ENCODE peak calls at places on chromosomes 11 and 22, in five cellular contexts. One of them, this sample, is unnamed.

GRCh38 chr11:2432171-2432621 is 12.1 kb downstream of the TRPM5 start:
- DNase-seq in H1: no peak
- DNase-seq in GM12878: no peak
- DNase-seq in K562: no peak
- DNase-seq in HepG2: no peak
- DNase-seq in this sample: no peak

GRCh38 chr11:134360050-134360835 is 28.5 kb downstream of the GLB1L2 start:
- DNase-seq in H1: peak
- DNase-seq in GM12878: no peak
- DNase-seq in K562: peak
- DNase-seq in HepG2: peak
- DNase-seq in this sample: peak

GRCh38 chr11:16098827-16099226 is 257.5 kb downstream of the SOX6 start:
- DNase-seq in H1: no peak
- DNase-seq in GM12878: no peak
- DNase-seq in K562: no peak
- DNase-seq in HepG2: no peak
- DNase-seq in this sample: no peak

GRCh38 chr22:20990184-20991180 is 8.4 kb downstream of the LZTR1 start:
- DNase-seq in H1: no peak
- DNase-seq in GM12878: no peak
- DNase-seq in K562: no peak
- DNase-seq in HepG2: no peak
- DNase-seq in this sample: no peak

GRCh38 chr11:13140873-13141655 is 131.9 kb downstream of the RASSF10 start:
- DNase-seq in H1: no peak
- DNase-seq in GM12878: no peak
- DNase-seq in K562: no peak
- DNase-seq in HepG2: peak
- DNase-seq in this sample: no peak

GRCh38 chr11:14499560-14500180 is at the start of gene COPB1:
- DNase-seq in H1: peak
- DNase-seq in GM12878: peak
- DNase-seq in K562: peak
- DNase-seq in HepG2: peak
- DNase-seq in this sample: peak

GRCh38 chr11:56183459-56183858 is 7.0 kb downstream of the OR5J2 start:
- DNase-seq in H1: no peak
- DNase-seq in GM12878: no peak
- DNase-seq in K562: no peak
- DNase-seq in HepG2: no peak
- DNase-seq in this sample: no peak

GRCh38 chr11:617248-617911 is 1.6 kb upstream of the IRF7 start:
- DNase-seq in H1: no peak
- DNase-seq in GM12878: no peak
- DNase-seq in K562: no peak
- DNase-seq in HepG2: no peak
- DNase-seq in this sample: no peak

GRCh38 chr22:39778055-39778454 is 115.5 kb downstream of the ENTHD1 start:
- DNase-seq in H1: no peak
- DNase-seq in GM12878: no peak
- DNase-seq in K562: no peak
- DNase-seq in HepG2: no peak
- DNase-seq in this sample: no peak

GRCh38 chr11:14891143-14892035 is 642 bp downstream of the CYP2R1 start:
- DNase-seq in H1: peak
- DNase-seq in GM12878: no peak
- DNase-seq in K562: peak
- DNase-seq in HepG2: no peak
- DNase-seq in this sample: peak

GRCh38 chr22:30040499-30041055 is 39.7 kb upstream of the HORMAD2 start:
- DNase-seq in H1: no peak
- DNase-seq in GM12878: no peak
- DNase-seq in K562: no peak
- DNase-seq in HepG2: no peak
- DNase-seq in this sample: no peak

GRCh38 chr22:41968601-41969000 is 642 bp upstream of the SEPTIN3 start:
- DNase-seq in H1: no peak
- DNase-seq in GM12878: no peak
- DNase-seq in K562: no peak
- DNase-seq in HepG2: peak
- DNase-seq in this sample: no peak

GRCh38 chr11:64918056-64918455 is 1.0 kb upstream of the ATG2A start:
- DNase-seq in H1: no peak
- DNase-seq in GM12878: no peak
- DNase-seq in K562: no peak
- DNase-seq in HepG2: peak
- DNase-seq in this sample: no peak

GRCh38 chr22:27388090-27388600 is 413.4 kb downstream of the MN1 start:
- DNase-seq in H1: no peak
- DNase-seq in GM12878: no peak
- DNase-seq in K562: no peak
- DNase-seq in HepG2: no peak
- DNase-seq in this sample: no peak

GRCh38 chr11:17475666-17476316 is 854 bp downstream of the ABCC8 start:
- DNase-seq in H1: no peak
- DNase-seq in GM12878: no peak
- DNase-seq in K562: no peak
- DNase-seq in HepG2: no peak
- DNase-seq in this sample: peak

GRCh38 chr11:117888140-117888561 is 11.7 kb upstream of the FXYD6 start:
- DNase-seq in H1: no peak
- DNase-seq in GM12878: no peak
- DNase-seq in K562: no peak
- DNase-seq in HepG2: no peak
- DNase-seq in this sample: no peak

GRCh38 chr22:43996170-43996980 is 27.7 kb upstream of the PARVB start:
- DNase-seq in H1: no peak
- DNase-seq in GM12878: peak
- DNase-seq in K562: no peak
- DNase-seq in HepG2: no peak
- DNase-seq in this sample: no peak

GRCh38 chr22:43999378-43999777 is 24.7 kb upstream of the PARVB start:
- DNase-seq in H1: no peak
- DNase-seq in GM12878: no peak
- DNase-seq in K562: no peak
- DNase-seq in HepG2: no peak
- DNase-seq in this sample: no peak

GRCh38 chr22:44000123-44000522 is 24.0 kb upstream of the PARVB start:
- DNase-seq in H1: no peak
- DNase-seq in GM12878: no peak
- DNase-seq in K562: no peak
- DNase-seq in HepG2: peak
- DNase-seq in this sample: no peak

GRCh38 chr22:43996981-43997265 is 27.2 kb upstream of the PARVB start:
- DNase-seq in H1: no peak
- DNase-seq in GM12878: no peak
- DNase-seq in K562: no peak
- DNase-seq in HepG2: no peak
- DNase-seq in this sample: peak

DNA sequence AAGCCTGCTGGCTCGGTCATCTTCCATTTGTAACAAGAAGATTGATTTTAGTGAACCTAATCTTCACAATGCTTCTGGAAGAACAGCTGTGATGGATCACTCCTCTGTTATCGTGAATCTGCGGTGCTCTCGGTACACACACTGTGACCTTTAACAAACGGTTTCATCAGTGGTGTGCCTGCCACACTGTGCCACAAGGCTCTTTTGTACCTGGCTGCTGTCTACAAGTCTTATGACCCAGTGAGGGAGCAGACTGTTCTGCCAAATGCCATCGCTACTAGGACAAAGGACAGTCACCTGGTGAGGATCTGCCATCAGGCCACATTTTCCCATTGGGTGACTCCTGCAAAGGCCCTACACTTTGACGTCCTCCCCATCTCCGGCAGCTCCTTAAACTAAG is 25.2 kb upstream of the PARVB start:
- DNase-seq in H1: no peak
- DNase-seq in GM12878: no peak
- DNase-seq in K562: no peak
- DNase-seq in HepG2: no peak
- DNase-seq in this sample: no peak
- TF ChIP-seq ATF2 in H1: no peak
- TF ChIP-seq ATF2 in GM12878: no peak
- TF ChIP-seq ATF2 in K562: no peak
- TF ChIP-seq ATF2 in HepG2: no peak
- TF ChIP-seq ATF2 in this sample: no peak

GRCh38 chr11:36092314-36093030 is 148.6 kb downstream of the LDLRAD3 start:
- DNase-seq in H1: peak
- DNase-seq in GM12878: no peak
- DNase-seq in K562: no peak
- DNase-seq in HepG2: no peak
- DNase-seq in this sample: peak

GRCh38 chr11:36088234-36088975 is 144.5 kb downstream of the LDLRAD3 start:
- DNase-seq in H1: no peak
- DNase-seq in GM12878: no peak
- DNase-seq in K562: no peak
- DNase-seq in HepG2: no peak
- DNase-seq in this sample: no peak

GRCh38 chr11:36091256-36091811 is 147.5 kb downstream of the LDLRAD3 start:
- DNase-seq in H1: no peak
- DNase-seq in GM12878: no peak
- DNase-seq in K562: peak
- DNase-seq in HepG2: no peak
- DNase-seq in this sample: no peak

GRCh38 chr11:36089920-36090319 is 146.1 kb downstream of the LDLRAD3 start:
- DNase-seq in H1: no peak
- DNase-seq in GM12878: no peak
- DNase-seq in K562: no peak
- DNase-seq in HepG2: peak
- DNase-seq in this sample: no peak

DNA sequence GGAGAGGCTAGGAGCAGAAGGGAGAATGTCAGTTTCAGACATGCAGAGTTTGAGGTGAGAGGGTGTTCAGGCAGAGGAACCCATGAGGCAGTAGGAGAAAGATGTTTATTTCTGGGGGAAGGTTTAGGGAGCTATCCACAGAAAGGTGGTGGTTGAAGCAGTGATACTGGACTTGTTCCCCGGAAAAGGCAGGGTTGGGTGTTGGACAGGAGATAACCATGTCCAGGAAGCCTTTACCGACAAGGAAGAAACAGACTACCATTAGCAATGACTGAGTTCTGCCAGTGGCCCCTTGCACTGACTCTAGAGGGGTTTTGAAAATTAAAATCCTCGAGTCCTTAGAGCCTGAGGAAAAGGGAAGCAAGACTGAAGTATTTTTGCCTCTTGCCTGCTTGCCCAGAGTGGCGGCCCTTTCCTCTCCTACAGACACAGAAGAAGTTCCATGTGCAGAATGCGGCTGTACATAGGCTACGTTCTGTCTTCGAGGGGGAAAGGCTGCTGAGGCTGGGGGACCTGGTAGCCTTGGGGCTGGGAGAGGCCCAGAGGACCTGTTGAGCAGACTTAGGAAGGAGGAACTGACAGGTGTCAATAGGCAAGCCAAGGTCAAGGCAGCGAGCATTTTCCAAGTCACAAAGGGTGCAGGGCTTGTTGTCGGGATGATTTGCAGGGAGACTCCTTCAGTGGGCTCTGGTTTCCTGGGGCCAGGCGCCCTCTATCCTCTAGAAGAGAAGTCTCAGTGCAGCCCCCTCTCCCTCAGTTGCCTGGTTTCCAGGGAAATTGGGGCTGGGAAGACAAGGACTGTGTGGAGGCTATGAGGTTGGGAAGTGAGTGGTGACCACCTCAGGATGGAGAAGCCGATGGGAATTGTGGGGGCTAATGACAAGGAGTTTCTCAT is 146.7 kb downstream of the LDLRAD3 start:
- DNase-seq in H1: no peak
- DNase-seq in GM12878: no peak
- DNase-seq in K562: no peak
- DNase-seq in HepG2: no peak
- DNase-seq in this sample: no peak
- TF ChIP-seq CTCF in H1: peak
- TF ChIP-seq CTCF in GM12878: no peak
- TF ChIP-seq CTCF in K562: no peak
- TF ChIP-seq CTCF in HepG2: peak
- TF ChIP-seq CTCF in this sample: no peak

DNA sequence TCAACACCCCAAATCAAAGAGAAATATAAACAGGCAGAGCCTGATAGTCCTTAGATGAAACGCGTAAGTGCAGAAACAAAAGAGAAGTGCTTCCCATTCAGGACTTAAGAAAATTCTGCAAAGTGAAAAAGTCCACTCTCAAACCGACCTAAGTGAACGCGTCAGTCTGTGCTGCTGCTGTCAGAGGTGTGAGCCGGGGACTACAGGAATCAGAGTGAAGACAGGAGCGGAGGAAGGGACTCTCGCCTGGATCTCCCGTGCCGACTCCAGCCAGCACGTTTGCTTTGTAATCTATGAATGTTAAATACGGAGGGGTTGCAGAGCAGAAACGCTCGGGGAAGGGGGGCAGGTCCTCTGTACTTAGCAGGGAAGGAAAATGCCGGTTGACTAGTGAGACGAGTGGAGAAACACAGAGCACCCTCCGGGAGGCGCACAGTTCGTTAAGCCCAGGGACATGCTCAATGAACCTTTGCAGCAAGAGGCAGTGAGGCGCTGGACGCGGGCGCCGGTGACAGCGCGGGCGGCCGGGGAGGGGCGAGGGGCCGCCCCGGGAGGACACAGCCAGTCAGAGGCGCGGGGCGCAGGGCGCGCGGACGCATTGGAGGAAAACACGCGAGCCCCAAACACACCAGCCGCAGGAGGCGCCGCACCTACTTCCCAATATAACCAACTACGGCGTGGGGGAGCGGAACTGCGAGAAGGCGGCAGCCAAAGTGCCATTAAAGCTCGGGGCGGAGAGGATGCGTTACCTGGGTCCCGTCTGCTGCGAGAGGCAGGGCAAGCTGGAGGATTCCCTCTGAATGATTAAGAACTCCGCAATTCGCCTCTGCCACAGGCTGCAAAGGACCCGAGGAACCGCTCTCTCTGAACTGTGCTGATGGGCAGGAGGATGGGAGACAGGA is at the start of gene CNTN5:
- DNase-seq in H1: peak
- DNase-seq in GM12878: no peak
- DNase-seq in K562: peak
- DNase-seq in HepG2: peak
- DNase-seq in this sample: peak
- TF ChIP-seq ATF2 in H1: no peak
- TF ChIP-seq ATF2 in GM12878: no peak
- TF ChIP-seq ATF2 in K562: no peak
- TF ChIP-seq ATF2 in HepG2: no peak
- TF ChIP-seq ATF2 in this sample: no peak

DNA sequence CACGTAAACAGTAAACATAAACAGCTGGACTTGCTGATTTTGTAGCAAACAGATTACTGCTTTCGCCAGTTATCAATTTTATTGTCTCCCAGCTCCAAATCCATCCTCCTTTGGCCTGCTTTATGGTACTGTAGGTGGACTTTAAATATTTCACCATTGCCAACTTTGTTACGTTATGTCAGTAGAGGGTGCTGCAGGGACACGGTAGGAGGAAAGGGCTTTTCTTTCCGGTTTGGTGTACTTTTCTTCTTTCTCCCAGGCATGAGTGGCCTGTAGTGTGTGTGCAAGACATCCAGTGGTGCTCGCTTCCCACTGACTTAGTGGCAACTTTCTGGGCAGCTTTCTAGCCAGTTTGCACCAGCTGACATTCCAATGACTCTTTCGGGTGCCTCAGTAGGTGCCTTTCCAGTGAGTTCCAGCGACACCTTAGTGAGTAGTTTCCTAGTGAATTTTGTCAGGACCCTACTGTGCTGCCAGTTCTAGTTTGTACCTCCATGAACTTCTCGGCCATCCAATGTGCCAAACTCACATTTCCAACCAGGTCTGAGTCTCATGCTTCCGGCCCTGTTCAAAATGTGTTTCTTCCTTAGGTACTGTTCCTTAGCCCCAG is 267.6 kb upstream of the TENM4 start:
- DNase-seq in H1: no peak
- DNase-seq in GM12878: peak
- DNase-seq in K562: no peak
- DNase-seq in HepG2: peak
- DNase-seq in this sample: peak
- TF ChIP-seq CTCF in H1: peak
- TF ChIP-seq CTCF in GM12878: peak
- TF ChIP-seq CTCF in K562: no peak
- TF ChIP-seq CTCF in HepG2: peak
- TF ChIP-seq CTCF in this sample: peak

This sample was measured in WTC11.